ENCODE peak calls at places on chromosomes 2 and 18, in four cellular contexts. W is sigmoid colon, J is suprapubic skin, K is HepG2. Y is an unnamed sample.

GRCh38 chr2:237207641-237208040 is 122.0 kb downstream of the COPS8 start:
- DNase-seq in W (peak; percentile 90), K (no peak), J (peak; percentile 90), Y (no peak)

GRCh38 chr2:6665093-6665721 is 200.5 kb downstream of the CMPK2 start:
- DNase-seq in K (no peak), W (no peak), J (no peak), Y (no peak)

GRCh38 chr2:204539010-204539385 is 6.3 kb upstream of the PARD3B start:
- DNase-seq in K (no peak), J (no peak), W (no peak), Y (no peak)

GRCh38 chr2:28624798-28625701 is 126.6 kb upstream of the PPP1CB start:
- DNase-seq in W (peak; percentile 87), J (no peak), K (peak; percentile 47), Y (peak; percentile 91)

GRCh38 chr2:118417417-118418125 is 329.3 kb downstream of the INSIG2 start:
- DNase-seq in J (no peak), K (no peak), W (no peak), Y (no peak)

GRCh38 chr18:3596324-3597158 is 146.6 kb downstream of the TGIF1 start:
- DNase-seq in W (peak; percentile 77), K (peak; percentile 88), J (no peak), Y (peak; percentile 90)

GRCh38 chr2:144358979-144359541 is 160.9 kb downstream of the ZEB2 start:
- DNase-seq in J (no peak), K (no peak), W (no peak), Y (no peak)

GRCh38 chr18:27712066-27712465 is 464.9 kb downstream of the CDH2 start:
- DNase-seq in J (no peak), K (no peak), W (no peak), Y (no peak)

GRCh38 chr2:127165539-127165935 is 54.6 kb downstream of the CYP27C1 start:
- DNase-seq in J (no peak), W (peak; percentile 49), K (no peak), Y (peak; percentile 70)

GRCh38 chr2:210502997-210503621 is 26.6 kb upstream of the LANCL1 start:
- DNase-seq in W (no peak), J (no peak), K (peak; percentile 47), Y (peak; percentile 59)

GRCh38 chr2:233289590-233290424 is 17.8 kb upstream of the SAG start:
- DNase-seq in K (no peak), W (no peak), J (no peak), Y (no peak)

GRCh38 chr2:10344105-10345066 is 41.7 kb downstream of the HPCAL1 start:
- DNase-seq in J (no peak), K (no peak), W (no peak), Y (peak; percentile 43)

GRCh38 chr18:2036136-2036535 is 535.2 kb downstream of the METTL4 start:
- DNase-seq in W (no peak), J (no peak), K (no peak), Y (no peak)

GRCh38 chr2:171479154-171479814 is 43.0 kb upstream of the CYBRD1 start:
- DNase-seq in W (no peak), K (no peak), J (no peak), Y (no peak)

GRCh38 chr2:51717318-51717717 is 685.4 kb upstream of the NRXN1 start:
- DNase-seq in J (no peak), W (no peak), K (no peak), Y (no peak)

GRCh38 chr18:22538463-22538862 is 120.7 kb upstream of the CTAGE1 start:
- DNase-seq in K (no peak), W (peak; percentile 73), J (peak; percentile 67), Y (no peak)

GRCh38 chr2:10235909-10236550 is 66.7 kb upstream of the HPCAL1 start:
- DNase-seq in K (no peak), J (peak; percentile 37), W (peak; percentile 40), Y (peak; percentile 48)

GRCh38 chr2:17630089-17630488 is 89.6 kb downstream of the VSNL1 start:
- DNase-seq in K (no peak), W (no peak), J (no peak), Y (no peak)

GRCh38 chr2:241843321-241844065 is 15.2 kb downstream of the PDCD1 start:
- DNase-seq in J (peak; percentile 71), W (peak; percentile 63), K (no peak), Y (peak; percentile 77)

GRCh38 chr2:234368861-234369261 is 128.0 kb downstream of the ARL4C start:
- DNase-seq in K (no peak), J (no peak), W (peak; percentile 92), Y (no peak)

GRCh38 chr18:69787825-69788547 is 159.7 kb downstream of the CD226 start:
- DNase-seq in W (no peak), K (peak; percentile 67), J (no peak), Y (no peak)

GRCh38 chr18:44795241-44795640 is 114.6 kb downstream of the SETBP1 start:
- DNase-seq in K (no peak), W (no peak), J (no peak), Y (no peak)

GRCh38 chr2:240591226-240591625 is 4.7 kb downstream of the CAPN10 start:
- DNase-seq in W (peak; percentile 37), K (no peak), J (no peak), Y (peak; percentile 34)

GRCh38 chr18:11520536-11520935 is 88.9 kb upstream of the SLC35G4 start:
- DNase-seq in J (no peak), W (no peak), K (no peak), Y (no peak)

GRCh38 chr18:78587096-78587495 is 392.5 kb upstream of the SALL3 start:
- DNase-seq in K (no peak), W (no peak), J (no peak), Y (no peak)

GRCh38 chr2:164560181-164560792 is 61.0 kb downstream of the GRB14 start:
- DNase-seq in J (no peak), K (peak; percentile 49), W (no peak), Y (no peak)

GRCh38 chr2:47079515-47080412 is 75.3 kb downstream of the STPG4 start:
- DNase-seq in K (no peak), J (no peak), W (no peak), Y (peak; percentile 73)

GRCh38 chr2:122300758-122301157 is 545.3 kb downstream of the TSN start:
- DNase-seq in W (no peak), J (no peak), K (no peak), Y (no peak)

GRCh38 chr2:181456660-181457120 is 496 bp upstream of the ITGA4 start:
- DNase-seq in W (peak; percentile 68), K (no peak), J (no peak), Y (peak; percentile 97)

GRCh38 chr18:58661423-58661822 is 9.8 kb upstream of the MALT1 start:
- DNase-seq in K (no peak), J (no peak), W (no peak), Y (no peak)

GRCh38 chr2:46632349-46632748 is 153.0 kb downstream of the TMEM247 start:
- DNase-seq in W (no peak), K (peak; percentile 50), J (no peak), Y (no peak)

GRCh38 chr2:188130317-188130716 is 161.4 kb upstream of the GULP1 start:
- DNase-seq in J (no peak), W (no peak), K (no peak), Y (no peak)

GRCh38 chr2:151153601-151154000 is 108.1 kb downstream of the RBM43 start:
- DNase-seq in K (no peak), J (no peak), W (no peak), Y (no peak)

GRCh38 chr2:96739633-96740428 is at the start of gene LMAN2L:
- DNase-seq in J (peak; percentile 99), W (peak; percentile 99), K (peak; percentile 98), Y (peak; percentile 97)
- TF ChIP-seq POLR2AphosphoS5 in J (no peak), W (peak; percentile 71), K (peak; percentile 93), Y (peak; percentile 59)

GRCh38 chr2:200945395-200945729 is 18.1 kb downstream of the ORC2 start:
- DNase-seq in W (no peak), K (no peak), J (no peak), Y (no peak)

GRCh38 chr2:200944467-200945394 is 18.7 kb downstream of the ORC2 start:
- DNase-seq in W (no peak), J (no peak), K (peak; percentile 82), Y (no peak)

GRCh38 chr2:200950378-200950777 is 13.1 kb downstream of the ORC2 start:
- DNase-seq in K (no peak), J (no peak), W (no peak), Y (no peak)
- H3K4me1 ChIP-seq in K (peaks cover 6% of the 10 kb centered on the region), J (no peaks in the 10 kb centered on the region), W (no peaks in the 10 kb centered on the region), Y (no peaks in the 10 kb centered on the region)

GRCh38 chr2:95232232-95232631 is 24.9 kb downstream of the ZNF892 start:
- DNase-seq in J (no peak), K (no peak), W (no peak), Y (no peak)
- H3K9me3 ChIP-seq in J (no peaks in the 10 kb centered on the region), K (no peaks in the 10 kb centered on the region), W (no peaks in the 10 kb centered on the region), Y (peaks cover 7% of the 10 kb centered on the region)

GRCh38 chr2:61471905-61472805 is 1.3 kb upstream of the USP34 start:
- DNase-seq in K (peak; percentile 91), J (no peak), W (no peak), Y (no peak)
- TF ChIP-seq POLR2AphosphoS5 in K (peak; percentile 51), J (no peak), W (no peak), Y (no peak)